ENCODE peak calls at places on chromosomes 13 and 19, in eight cellular contexts. O is heart right ventricle, H is esophagus muscularis mucosa, W is fibroblast of lung, F is stomach, Y is H9, N is uterus, B is neural progenitor cell. R is an unnamed sample.

GRCh38 chr19:49528211-49528771 is 488 bp downstream of the RCN3 start:
- DNase-seq in H (no peak), B (no peak), N (peak; percentile 62), Y (no peak), F (no peak), O (peak; percentile 31), W (peak; percentile 69), R (no peak)

GRCh38 chr19:49616945-49617344 is 23.0 kb downstream of the RRAS start:
- DNase-seq in W (no peak), Y (no peak), F (no peak), N (no peak), H (no peak), B (no peak), O (no peak), R (no peak)

GRCh38 chr13:22090114-22090513 is 419.2 kb downstream of the FGF9 start:
- DNase-seq in Y (no peak), W (no peak), O (no peak), F (no peak), B (no peak), H (no peak), N (no peak), R (no peak)

GRCh38 chr19:32258167-32258566 is 87.2 kb upstream of the ZNF507 start:
- DNase-seq in O (no peak), Y (no peak), H (peak; percentile 24), W (no peak), B (no peak), N (no peak), F (no peak), R (no peak)

GRCh38 chr13:42930136-42930535 is 61.9 kb downstream of the EPSTI1 start:
- DNase-seq in O (no peak), F (no peak), Y (no peak), B (no peak), W (no peak), H (no peak), N (no peak), R (no peak)

GRCh38 chr13:73957889-73958288 is 176.3 kb downstream of the KLF12 start:
- DNase-seq in W (no peak), N (no peak), O (no peak), F (no peak), H (no peak), B (no peak), Y (no peak), R (no peak)

GRCh38 chr19:32876919-32877285 is 7.3 kb upstream of the SLC7A9 start:
- DNase-seq in O (no peak), W (peak; percentile 63), H (no peak), B (no peak), F (no peak), Y (no peak), N (no peak), R (no peak)

GRCh38 chr13:49563513-49563912 is 21.8 kb downstream of the RCBTB1 start:
- DNase-seq in Y (no peak), W (peak; percentile 14), O (no peak), H (no peak), F (no peak), N (no peak), B (no peak), R (no peak)

GRCh38 chr19:35114656-35115537 is 726 bp upstream of the FXYD3 start:
- DNase-seq in W (peak; percentile 29), N (peak; percentile 77), Y (peak; percentile 87), O (peak; percentile 63), H (no peak), B (peak; percentile 85), F (peak; percentile 80), R (peak; percentile 65)

GRCh38 chr13:45113809-45114208 is 6.5 kb upstream of the GTF2F2 start:
- DNase-seq in Y (no peak), B (no peak), N (no peak), F (no peak), W (no peak), H (no peak), O (no peak), R (no peak)

GRCh38 chr13:21998279-21998678 is 327.4 kb downstream of the FGF9 start:
- DNase-seq in O (no peak), W (no peak), H (peak; percentile 66), N (no peak), Y (no peak), B (peak; percentile 18), F (no peak), R (no peak)

GRCh38 chr19:51501594-51502263 is at the start of gene SIGLEC12:
- DNase-seq in N (no peak), Y (no peak), O (peak; percentile 17), H (no peak), W (no peak), F (no peak), B (no peak), R (no peak)

GRCh38 chr19:51372021-51372648 is 319 bp downstream of the NKG7 start:
- DNase-seq in H (no peak), O (no peak), Y (no peak), B (no peak), W (no peak), F (no peak), N (no peak), R (no peak)

GRCh38 chr19:57559404-57560025 is at the start of gene ZNF550:
- DNase-seq in H (peak; percentile 97), B (peak; percentile 88), N (peak; percentile 88), O (peak; percentile 92), W (peak; percentile 92), Y (peak; percentile 84), F (peak; percentile 92), R (peak; percentile 87)

GRCh38 chr13:55402867-55403266 is 1737.9 kb upstream of the PRR20A start:
- DNase-seq in F (no peak), W (no peak), Y (no peak), N (no peak), B (no peak), O (no peak), H (no peak), R (no peak)

GRCh38 chr13:51494151-51494550 is 41.3 kb upstream of the INTS6 start:
- DNase-seq in H (no peak), Y (no peak), O (no peak), B (no peak), F (no peak), W (peak; percentile 76), N (no peak), R (no peak)

GRCh38 chr13:77696006-77696862 is 1.3 kb upstream of the SLAIN1 start:
- DNase-seq in F (no peak), H (no peak), B (peak; percentile 69), O (no peak), W (peak; percentile 7), N (no peak), Y (no peak), R (no peak)

GRCh38 chr13:110347535-110348308 is 40.6 kb downstream of the COL4A2 start:
- DNase-seq in O (peak; percentile 46), F (no peak), W (peak; percentile 96), H (no peak), B (no peak), Y (no peak), N (peak; percentile 53), R (peak; percentile 92)

GRCh38 chr13:110347088-110347487 is 40.0 kb downstream of the COL4A2 start:
- DNase-seq in F (no peak), N (peak; percentile 17), W (no peak), B (no peak), H (no peak), O (no peak), Y (no peak), R (no peak)

GRCh38 chr13:110345266-110345665 is 38.2 kb downstream of the COL4A2 start:
- DNase-seq in H (no peak), N (peak; percentile 2), F (no peak), W (no peak), O (no peak), B (no peak), Y (no peak), R (no peak)

GRCh38 chr13:110345701-110346100 is 38.6 kb downstream of the COL4A2 start:
- DNase-seq in H (no peak), W (no peak), O (no peak), N (peak; percentile 13), B (no peak), F (no peak), Y (no peak), R (no peak)

DNA sequence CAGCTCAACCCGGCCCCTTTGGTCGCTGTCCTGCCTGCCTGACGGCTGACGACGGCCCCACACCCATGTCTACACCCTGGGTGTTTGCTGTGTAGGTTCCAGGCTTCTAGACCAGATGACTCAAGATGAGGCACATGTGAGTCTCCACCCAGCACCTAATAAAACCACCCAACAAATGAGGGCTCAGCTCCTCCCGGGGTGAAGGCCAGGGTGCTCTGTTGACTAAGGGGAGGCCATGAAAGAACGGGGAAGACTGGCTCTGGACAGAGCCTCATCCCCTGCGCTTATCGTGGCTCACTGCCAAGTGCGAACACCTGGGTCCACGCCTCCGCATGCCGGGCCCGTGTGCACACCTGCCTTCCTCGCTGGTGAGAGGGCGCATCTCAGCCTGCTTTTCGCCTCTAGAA is 39.6 kb downstream of the COL4A2 start:
- DNase-seq in B (no peak), N (peak; percentile 15), H (no peak), O (no peak), W (no peak), F (no peak), Y (no peak), R (peak; percentile 76)
- H3K27ac ChIP-seq in B (no peak overlapping the region), N (peak overlapping the region; percentile 96), H (peak overlapping the region; percentile 93), O (peak overlapping the region; percentile 77), W (no peak overlapping the region), F (no peak overlapping the region), Y (no peak overlapping the region), R (peak overlapping the region; percentile 89)

DNA sequence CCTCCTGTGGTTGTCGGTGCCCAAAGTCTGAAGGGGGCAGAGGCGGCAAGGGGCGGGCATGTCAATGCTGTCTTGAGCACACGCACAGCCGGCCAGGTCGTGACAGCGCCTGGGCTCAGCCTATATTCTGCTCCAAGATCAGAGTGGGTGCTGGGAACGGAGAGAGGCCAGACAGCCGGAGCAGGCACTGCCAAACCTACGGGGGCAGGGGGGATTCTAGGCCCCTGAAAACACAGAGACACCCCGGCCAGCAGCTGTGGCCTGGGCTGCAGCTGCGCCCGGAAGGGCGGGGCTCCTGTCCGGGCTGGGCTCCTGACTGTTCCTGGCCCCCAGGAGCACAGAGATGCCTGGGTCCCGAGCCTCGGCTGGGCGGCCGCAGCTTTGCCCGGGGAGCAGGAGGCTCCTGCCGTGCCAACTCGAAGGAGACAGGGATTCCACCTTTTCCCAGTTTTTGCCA is 2662.9 kb upstream of the PCDH20 start:
- DNase-seq in H (no peak), N (no peak), B (no peak), F (no peak), Y (no peak), O (no peak), W (no peak), R (no peak)
- TF ChIP-seq CTCF in H (no peak), N (no peak), B (no peak), F (no peak), Y (no peak), O (no peak), W (no peak), R (no peak)

GRCh38 chr19:47378246-47378645 is 29.1 kb downstream of the DHX34 start:
- DNase-seq in B (no peak), F (no peak), Y (no peak), O (no peak), N (no peak), H (no peak), W (no peak), R (no peak)
- H3K27ac ChIP-seq in B (no peak overlapping the region), F (no peak overlapping the region), Y (no peak overlapping the region), O (no peak overlapping the region), N (no peak overlapping the region), H (no peak overlapping the region), W (no peak overlapping the region), R (peak overlapping the region; percentile 15)

DNA sequence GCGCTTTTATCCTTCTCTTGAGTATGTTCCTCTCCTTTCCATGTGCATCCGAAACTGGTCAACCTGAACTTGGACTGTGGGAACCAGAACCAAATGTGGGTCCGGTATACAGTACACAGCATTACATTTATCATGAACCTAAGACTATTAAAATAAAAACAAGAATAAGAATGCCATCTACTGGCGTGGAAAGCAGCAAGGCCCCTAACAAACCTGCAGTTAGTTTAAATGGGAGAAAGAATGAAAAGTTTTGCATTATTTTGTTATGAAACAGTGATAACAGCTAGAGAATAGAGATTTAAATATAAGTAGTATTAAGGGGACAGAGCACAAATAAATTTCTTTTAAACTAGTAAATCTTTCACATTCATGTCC is 159.5 kb downstream of the RBM26 start:
- DNase-seq in N (no peak), F (no peak), B (no peak), O (no peak), H (no peak), W (no peak), Y (no peak), R (no peak)
- TF ChIP-seq CTCF in N (no peak), F (no peak), B (no peak), O (no peak), H (no peak), W (no peak), Y (no peak), R (no peak)